ENCODE peak calls at places on chromosomes 5 and 9, in nine cellular contexts. C is stimulated activated CD8-positive, alpha-beta memory T cell treated with anti-CD3 and anti-CD28 coated beads, Interleukin-7, amount 100 ng/mL, for 24 hours; U is NCI-H460; E is G401; K is T-helper 2 cell treated with Interferon-gamma antibody and Interleukin-4, amounts not matched to agents 5 μg/mL and 100 μg/mL, for 36 hours; Y is stimulated activated CD4-positive, alpha-beta T cell treated with anti-CD3 and anti-CD28 coated beads, Interleukin-12 subunit alpha, Interleukin-12 subunit beta, amount 100 ng/mL, for 48 hours; T is LoVo; Q is H7; P is body of pancreas. L is an unnamed sample.

GRCh38 chr9:132808645-132809044 is 69.4 kb downstream of the AK8 start:
- DNase-seq in C (no peak), U (no peak), E (no peak), K (no peak), Y (no peak), T (no peak), Q (no peak), P (no peak), L (no peak)

GRCh38 chr9:88143944-88144343 is 5.7 kb upstream of the SPATA31C2 start:
- DNase-seq in C (no peak), U (no peak), E (no peak), K (no peak), Y (no peak), T (no peak), Q (no peak), P (no peak), L (no peak)

GRCh38 chr5:24245821-24246220 is 399.0 kb downstream of the CDH10 start:
- DNase-seq in C (no peak), U (no peak), E (no peak), K (no peak), Y (no peak), T (no peak), Q (no peak), P (no peak), L (no peak)

GRCh38 chr9:17075758-17076485 is 58.9 kb upstream of the CNTLN start:
- DNase-seq in C (no peak), U (no peak), E (no peak), K (no peak), Y (no peak), T (no peak), Q (no peak), P (no peak), L (no peak)

GRCh38 chr5:133159543-133159942 is 107.7 kb downstream of the HSPA4 start:
- DNase-seq in C (no peak), U (no peak), E (no peak), K (no peak), Y (no peak), T (no peak), Q (no peak), P (no peak), L (no peak)

GRCh38 chr9:14037331-14037730 is 276.6 kb downstream of the NFIB start:
- DNase-seq in C (no peak), U (no peak), E (no peak), K (no peak), Y (no peak), T (no peak), Q (no peak), P (no peak), L (no peak)

GRCh38 chr5:2909035-2909434 is 157.6 kb upstream of the IRX2 start:
- DNase-seq in C (no peak), U (no peak), E (no peak), K (no peak), Y (no peak), T (no peak), Q (no peak), P (no peak), L (no peak)

GRCh38 chr5:76337949-76338589 is 65.0 kb upstream of the IQGAP2 start:
- DNase-seq in C (no peak), U (peak; percentile 45), E (peak; percentile 73), K (peak; percentile 26), Y (no peak), T (peak; percentile 80), Q (peak; percentile 86), P (peak; percentile 82), L (peak; percentile 21)

GRCh38 chr5:145283101-145283500 is 552.0 kb downstream of the PRELID2 start:
- DNase-seq in C (no peak), U (no peak), E (no peak), K (no peak), Y (no peak), T (no peak), Q (no peak), P (no peak), L (no peak)

GRCh38 chr9:87259543-87259942 is 238.1 kb upstream of the DAPK1 start:
- DNase-seq in C (no peak), U (no peak), E (no peak), K (no peak), Y (no peak), T (no peak), Q (no peak), P (no peak), L (no peak)

GRCh38 chr5:133354323-133355161 is 257.8 kb downstream of the FSTL4 start:
- DNase-seq in C (no peak), U (no peak), E (no peak), K (no peak), Y (no peak), T (no peak), Q (no peak), P (no peak), L (peak; percentile 84)

GRCh38 chr9:123099042-123099441 is 65.6 kb downstream of the GPR21 start:
- DNase-seq in C (no peak), U (no peak), E (no peak), K (no peak), Y (no peak), T (no peak), Q (no peak), P (no peak), L (no peak)

GRCh38 chr9:135501261-135502167 is 1.0 kb downstream of the MRPS2 start:
- DNase-seq in C (no peak), U (no peak), E (no peak), K (no peak), Y (no peak), T (peak; percentile 62), Q (peak; percentile 91), P (peak; percentile 58), L (peak; percentile 30)

GRCh38 chr5:81696418-81697397 is 54.2 kb downstream of the SSBP2 start:
- DNase-seq in C (no peak), U (no peak), E (peak; percentile 44), K (no peak), Y (no peak), T (no peak), Q (no peak), P (no peak), L (no peak)

GRCh38 chr5:172007795-172008465 is 1.5 kb upstream of the FBXW11 start:
- DNase-seq in C (no peak), U (no peak), E (no peak), K (no peak), Y (no peak), T (no peak), Q (no peak), P (no peak), L (no peak)

GRCh38 chr5:79653843-79654242 is 35.8 kb upstream of the CMYA5 start:
- DNase-seq in C (no peak), U (no peak), E (no peak), K (no peak), Y (no peak), T (no peak), Q (no peak), P (no peak), L (no peak)

GRCh38 chr5:157004893-157005551 is 42.0 kb upstream of the TIMD4 start:
- DNase-seq in C (no peak), U (no peak), E (no peak), K (no peak), Y (no peak), T (no peak), Q (no peak), P (no peak), L (no peak)

GRCh38 chr9:114930063-114930812 is at the start of gene TNFSF8:
- DNase-seq in C (peak; percentile 26), U (no peak), E (no peak), K (peak; percentile 85), Y (peak; percentile 54), T (no peak), Q (no peak), P (peak; percentile 44), L (peak; percentile 73)

GRCh38 chr9:86731511-86731993 is 215.8 kb downstream of the GAS1 start:
- DNase-seq in C (no peak), U (no peak), E (no peak), K (no peak), Y (no peak), T (no peak), Q (no peak), P (no peak), L (no peak)

GRCh38 chr9:20022410-20022809 is 233.6 kb upstream of the SLC24A2 start:
- DNase-seq in C (no peak), U (no peak), E (no peak), K (no peak), Y (no peak), T (no peak), Q (no peak), P (no peak), L (no peak)

GRCh38 chr5:9562101-9562500 is 16.2 kb upstream of the SEMA5A start:
- DNase-seq in C (no peak), U (peak; percentile 21), E (no peak), K (no peak), Y (no peak), T (peak; percentile 90), Q (no peak), P (no peak), L (peak; percentile 92)